ENCODE peak calls at places on chromosomes 16 and 17, in ten cellular contexts. One of them, this sample, is unnamed.
A peak's percentile ranks its signal among the peaks of the same experiment; 100 is the strongest.

GRCh38 chr17:16214190-16215001 is 938 bp downstream of the NCOR1 start:
- DNase-seq in activated gamma-delta T cell treated with Interleukin-2 at 50 U/mL for 16 hours: no peak
- DNase-seq in hypothalamus: no peak
- DNase-seq in left colon: no peak
- DNase-seq in effector CD4-positive, alpha-beta T cell: peak; percentile 4
- DNase-seq in naive thymus-derived CD8-positive, alpha-beta T cell: no peak
- DNase-seq in GOT3: no peak
- DNase-seq in A172: peak; percentile 32
- DNase-seq in pons: peak; percentile 49
- DNase-seq in mammary epithelial cell: peak; percentile 41
- DNase-seq in this sample: no peak

GRCh38 chr17:73747221-73748002 is 103.2 kb upstream of the SDK2 start:
- DNase-seq in effector CD4-positive, alpha-beta T cell: no peak
- DNase-seq in GOT3: no peak
- DNase-seq in A172: no peak
- DNase-seq in left colon: no peak
- DNase-seq in activated gamma-delta T cell treated with Interleukin-2 at 50 U/mL for 16 hours: no peak
- DNase-seq in mammary epithelial cell: no peak
- DNase-seq in naive thymus-derived CD8-positive, alpha-beta T cell: no peak
- DNase-seq in hypothalamus: no peak
- DNase-seq in pons: no peak
- DNase-seq in this sample: no peak

GRCh38 chr16:66520406-66521194 is 29.3 kb downstream of the TK2 start:
- DNase-seq in GOT3: no peak
- DNase-seq in left colon: peak; percentile 42
- DNase-seq in pons: peak; percentile 70
- DNase-seq in activated gamma-delta T cell treated with Interleukin-2 at 50 U/mL for 16 hours: no peak
- DNase-seq in A172: no peak
- DNase-seq in naive thymus-derived CD8-positive, alpha-beta T cell: no peak
- DNase-seq in mammary epithelial cell: no peak
- DNase-seq in effector CD4-positive, alpha-beta T cell: no peak
- DNase-seq in hypothalamus: no peak
- DNase-seq in this sample: no peak

GRCh38 chr16:17499223-17499902 is 28.6 kb upstream of the XYLT1 start:
- DNase-seq in naive thymus-derived CD8-positive, alpha-beta T cell: no peak
- DNase-seq in pons: no peak
- DNase-seq in effector CD4-positive, alpha-beta T cell: no peak
- DNase-seq in GOT3: no peak
- DNase-seq in hypothalamus: no peak
- DNase-seq in A172: no peak
- DNase-seq in left colon: no peak
- DNase-seq in activated gamma-delta T cell treated with Interleukin-2 at 50 U/mL for 16 hours: no peak
- DNase-seq in mammary epithelial cell: no peak
- DNase-seq in this sample: no peak

GRCh38 chr16:13013043-13013442 is 111.6 kb downstream of the SHISA9 start:
- DNase-seq in pons: no peak
- DNase-seq in A172: no peak
- DNase-seq in activated gamma-delta T cell treated with Interleukin-2 at 50 U/mL for 16 hours: no peak
- DNase-seq in GOT3: no peak
- DNase-seq in effector CD4-positive, alpha-beta T cell: no peak
- DNase-seq in mammary epithelial cell: no peak
- DNase-seq in naive thymus-derived CD8-positive, alpha-beta T cell: no peak
- DNase-seq in left colon: no peak
- DNase-seq in hypothalamus: no peak
- DNase-seq in this sample: no peak

GRCh38 chr16:7691533-7691932 is 358.9 kb downstream of the RBFOX1 start:
- DNase-seq in hypothalamus: no peak
- DNase-seq in naive thymus-derived CD8-positive, alpha-beta T cell: no peak
- DNase-seq in GOT3: no peak
- DNase-seq in pons: no peak
- DNase-seq in effector CD4-positive, alpha-beta T cell: no peak
- DNase-seq in A172: no peak
- DNase-seq in left colon: no peak
- DNase-seq in activated gamma-delta T cell treated with Interleukin-2 at 50 U/mL for 16 hours: no peak
- DNase-seq in mammary epithelial cell: no peak
- DNase-seq in this sample: no peak

GRCh38 chr16:4407543-4408322 is 8.7 kb downstream of the CORO7 start:
- DNase-seq in A172: peak; percentile 82
- DNase-seq in pons: no peak
- DNase-seq in GOT3: no peak
- DNase-seq in activated gamma-delta T cell treated with Interleukin-2 at 50 U/mL for 16 hours: no peak
- DNase-seq in left colon: no peak
- DNase-seq in effector CD4-positive, alpha-beta T cell: no peak
- DNase-seq in naive thymus-derived CD8-positive, alpha-beta T cell: no peak
- DNase-seq in hypothalamus: no peak
- DNase-seq in mammary epithelial cell: no peak
- DNase-seq in this sample: peak; percentile 16

GRCh38 chr16:354971-355441 is 2.5 kb upstream of the AXIN1 start:
- DNase-seq in A172: no peak
- DNase-seq in mammary epithelial cell: no peak
- DNase-seq in effector CD4-positive, alpha-beta T cell: no peak
- DNase-seq in GOT3: no peak
- DNase-seq in left colon: no peak
- DNase-seq in hypothalamus: no peak
- DNase-seq in pons: no peak
- DNase-seq in activated gamma-delta T cell treated with Interleukin-2 at 50 U/mL for 16 hours: peak; percentile 59
- DNase-seq in naive thymus-derived CD8-positive, alpha-beta T cell: peak; percentile 52
- DNase-seq in this sample: peak; percentile 54

GRCh38 chr17:2883544-2884203 is 87.4 kb downstream of the RAP1GAP2 start:
- DNase-seq in naive thymus-derived CD8-positive, alpha-beta T cell: no peak
- DNase-seq in pons: no peak
- DNase-seq in effector CD4-positive, alpha-beta T cell: no peak
- DNase-seq in A172: peak; percentile 82
- DNase-seq in mammary epithelial cell: peak; percentile 31
- DNase-seq in hypothalamus: no peak
- DNase-seq in activated gamma-delta T cell treated with Interleukin-2 at 50 U/mL for 16 hours: no peak
- DNase-seq in left colon: no peak
- DNase-seq in GOT3: no peak
- DNase-seq in this sample: no peak

GRCh38 chr16:2151188-2152091 is 3.0 kb downstream of the RAB26 start:
- DNase-seq in effector CD4-positive, alpha-beta T cell: no peak
- DNase-seq in left colon: peak; percentile 29
- DNase-seq in naive thymus-derived CD8-positive, alpha-beta T cell: no peak
- DNase-seq in mammary epithelial cell: no peak
- DNase-seq in pons: no peak
- DNase-seq in hypothalamus: no peak
- DNase-seq in activated gamma-delta T cell treated with Interleukin-2 at 50 U/mL for 16 hours: no peak
- DNase-seq in GOT3: no peak
- DNase-seq in A172: no peak
- DNase-seq in this sample: no peak

GRCh38 chr17:12673788-12674187 is 8.1 kb downstream of the MYOCD start:
- DNase-seq in hypothalamus: no peak
- DNase-seq in naive thymus-derived CD8-positive, alpha-beta T cell: no peak
- DNase-seq in activated gamma-delta T cell treated with Interleukin-2 at 50 U/mL for 16 hours: no peak
- DNase-seq in A172: no peak
- DNase-seq in pons: no peak
- DNase-seq in GOT3: no peak
- DNase-seq in mammary epithelial cell: no peak
- DNase-seq in left colon: no peak
- DNase-seq in effector CD4-positive, alpha-beta T cell: no peak
- DNase-seq in this sample: no peak

GRCh38 chr16:8720080-8720966 is 45.9 kb downstream of the ABAT start:
- DNase-seq in pons: peak; percentile 47
- DNase-seq in activated gamma-delta T cell treated with Interleukin-2 at 50 U/mL for 16 hours: no peak
- DNase-seq in hypothalamus: peak; percentile 14
- DNase-seq in naive thymus-derived CD8-positive, alpha-beta T cell: no peak
- DNase-seq in GOT3: no peak
- DNase-seq in effector CD4-positive, alpha-beta T cell: no peak
- DNase-seq in A172: no peak
- DNase-seq in mammary epithelial cell: no peak
- DNase-seq in left colon: no peak
- DNase-seq in this sample: no peak

GRCh38 chr17:81509687-81510523 is 2.7 kb downstream of the ACTG1 start:
- DNase-seq in mammary epithelial cell: no peak
- DNase-seq in naive thymus-derived CD8-positive, alpha-beta T cell: peak; percentile 48
- DNase-seq in A172: no peak
- DNase-seq in hypothalamus: no peak
- DNase-seq in pons: peak; percentile 37
- DNase-seq in effector CD4-positive, alpha-beta T cell: no peak
- DNase-seq in left colon: no peak
- DNase-seq in activated gamma-delta T cell treated with Interleukin-2 at 50 U/mL for 16 hours: no peak
- DNase-seq in GOT3: no peak
- DNase-seq in this sample: peak; percentile 45

GRCh38 chr16:84471966-84472365 is 32.5 kb downstream of the MEAK7 start:
- DNase-seq in left colon: no peak
- DNase-seq in A172: no peak
- DNase-seq in hypothalamus: no peak
- DNase-seq in naive thymus-derived CD8-positive, alpha-beta T cell: no peak
- DNase-seq in GOT3: no peak
- DNase-seq in effector CD4-positive, alpha-beta T cell: no peak
- DNase-seq in activated gamma-delta T cell treated with Interleukin-2 at 50 U/mL for 16 hours: no peak
- DNase-seq in pons: no peak
- DNase-seq in mammary epithelial cell: no peak
- DNase-seq in this sample: no peak

GRCh38 chr16:66225696-66226095 is 140.8 kb upstream of the CDH5 start:
- DNase-seq in naive thymus-derived CD8-positive, alpha-beta T cell: no peak
- DNase-seq in A172: no peak
- DNase-seq in mammary epithelial cell: no peak
- DNase-seq in effector CD4-positive, alpha-beta T cell: no peak
- DNase-seq in hypothalamus: no peak
- DNase-seq in left colon: no peak
- DNase-seq in GOT3: no peak
- DNase-seq in activated gamma-delta T cell treated with Interleukin-2 at 50 U/mL for 16 hours: no peak
- DNase-seq in pons: no peak
- DNase-seq in this sample: no peak

GRCh38 chr17:66945451-66945850 is 19.1 kb upstream of the CACNG4 start:
- DNase-seq in GOT3: no peak
- DNase-seq in mammary epithelial cell: no peak
- DNase-seq in activated gamma-delta T cell treated with Interleukin-2 at 50 U/mL for 16 hours: no peak
- DNase-seq in pons: no peak
- DNase-seq in hypothalamus: no peak
- DNase-seq in effector CD4-positive, alpha-beta T cell: no peak
- DNase-seq in naive thymus-derived CD8-positive, alpha-beta T cell: no peak
- DNase-seq in A172: peak; percentile 92
- DNase-seq in left colon: no peak
- DNase-seq in this sample: no peak

GRCh38 chr17:45200701-45201100 is 21.0 kb upstream of the FMNL1 start:
- DNase-seq in pons: no peak
- DNase-seq in A172: no peak
- DNase-seq in left colon: no peak
- DNase-seq in activated gamma-delta T cell treated with Interleukin-2 at 50 U/mL for 16 hours: no peak
- DNase-seq in hypothalamus: no peak
- DNase-seq in naive thymus-derived CD8-positive, alpha-beta T cell: no peak
- DNase-seq in GOT3: no peak
- DNase-seq in mammary epithelial cell: no peak
- DNase-seq in effector CD4-positive, alpha-beta T cell: no peak
- DNase-seq in this sample: no peak

GRCh38 chr17:45784583-45785372 is 658 bp downstream of the CRHR1 start:
- DNase-seq in GOT3: no peak
- DNase-seq in pons: no peak
- DNase-seq in activated gamma-delta T cell treated with Interleukin-2 at 50 U/mL for 16 hours: peak; percentile 18
- DNase-seq in effector CD4-positive, alpha-beta T cell: peak; percentile 7
- DNase-seq in hypothalamus: no peak
- DNase-seq in left colon: peak; percentile 40
- DNase-seq in naive thymus-derived CD8-positive, alpha-beta T cell: peak; percentile 28
- DNase-seq in A172: no peak
- DNase-seq in mammary epithelial cell: peak; percentile 14
- DNase-seq in this sample: no peak

GRCh38 chr16:85377388-85378144 is 235.6 kb upstream of the GSE1 start:
- DNase-seq in hypothalamus: no peak
- DNase-seq in A172: no peak
- DNase-seq in left colon: no peak
- DNase-seq in mammary epithelial cell: no peak
- DNase-seq in pons: no peak
- DNase-seq in effector CD4-positive, alpha-beta T cell: no peak
- DNase-seq in naive thymus-derived CD8-positive, alpha-beta T cell: no peak
- DNase-seq in activated gamma-delta T cell treated with Interleukin-2 at 50 U/mL for 16 hours: no peak
- DNase-seq in GOT3: no peak
- DNase-seq in this sample: no peak

GRCh38 chr17:82598256-82599011 is 49.8 kb downstream of the WDR45B start:
- DNase-seq in effector CD4-positive, alpha-beta T cell: no peak
- DNase-seq in hypothalamus: no peak
- DNase-seq in activated gamma-delta T cell treated with Interleukin-2 at 50 U/mL for 16 hours: no peak
- DNase-seq in mammary epithelial cell: no peak
- DNase-seq in GOT3: no peak
- DNase-seq in A172: peak; percentile 69
- DNase-seq in naive thymus-derived CD8-positive, alpha-beta T cell: no peak
- DNase-seq in left colon: no peak
- DNase-seq in pons: no peak
- DNase-seq in this sample: no peak

GRCh38 chr17:20127660-20128413 is 118.7 kb downstream of the SPECC1 start:
- DNase-seq in activated gamma-delta T cell treated with Interleukin-2 at 50 U/mL for 16 hours: no peak
- DNase-seq in A172: no peak
- DNase-seq in mammary epithelial cell: peak; percentile 9
- DNase-seq in naive thymus-derived CD8-positive, alpha-beta T cell: no peak
- DNase-seq in GOT3: no peak
- DNase-seq in pons: peak; percentile 60
- DNase-seq in effector CD4-positive, alpha-beta T cell: no peak
- DNase-seq in hypothalamus: no peak
- DNase-seq in left colon: no peak
- DNase-seq in this sample: no peak

GRCh38 chr16:20676268-20676828 is 21.1 kb downstream of the ACSM1 start:
- DNase-seq in activated gamma-delta T cell treated with Interleukin-2 at 50 U/mL for 16 hours: no peak
- DNase-seq in hypothalamus: no peak
- DNase-seq in effector CD4-positive, alpha-beta T cell: no peak
- DNase-seq in left colon: peak; percentile 44
- DNase-seq in naive thymus-derived CD8-positive, alpha-beta T cell: no peak
- DNase-seq in pons: no peak
- DNase-seq in A172: no peak
- DNase-seq in mammary epithelial cell: peak; percentile 19
- DNase-seq in GOT3: no peak
- DNase-seq in this sample: no peak

GRCh38 chr17:43665387-43666101 is 3.8 kb upstream of the MEOX1 start:
- DNase-seq in pons: no peak
- DNase-seq in naive thymus-derived CD8-positive, alpha-beta T cell: no peak
- DNase-seq in hypothalamus: no peak
- DNase-seq in A172: no peak
- DNase-seq in GOT3: no peak
- DNase-seq in effector CD4-positive, alpha-beta T cell: no peak
- DNase-seq in activated gamma-delta T cell treated with Interleukin-2 at 50 U/mL for 16 hours: no peak
- DNase-seq in mammary epithelial cell: no peak
- DNase-seq in left colon: no peak
- DNase-seq in this sample: no peak

GRCh38 chr17:77284023-77284617 is 143.4 kb downstream of the SEC14L1 start:
- DNase-seq in GOT3: no peak
- DNase-seq in left colon: no peak
- DNase-seq in A172: no peak
- DNase-seq in activated gamma-delta T cell treated with Interleukin-2 at 50 U/mL for 16 hours: no peak
- DNase-seq in naive thymus-derived CD8-positive, alpha-beta T cell: no peak
- DNase-seq in mammary epithelial cell: no peak
- DNase-seq in pons: no peak
- DNase-seq in hypothalamus: no peak
- DNase-seq in effector CD4-positive, alpha-beta T cell: no peak
- DNase-seq in this sample: no peak

GRCh38 chr16:86051376-86052114 is 152.6 kb downstream of the IRF8 start:
- DNase-seq in left colon: no peak
- DNase-seq in naive thymus-derived CD8-positive, alpha-beta T cell: no peak
- DNase-seq in activated gamma-delta T cell treated with Interleukin-2 at 50 U/mL for 16 hours: no peak
- DNase-seq in A172: no peak
- DNase-seq in hypothalamus: no peak
- DNase-seq in GOT3: no peak
- DNase-seq in effector CD4-positive, alpha-beta T cell: no peak
- DNase-seq in mammary epithelial cell: no peak
- DNase-seq in pons: no peak
- DNase-seq in this sample: no peak

GRCh38 chr17:45364531-45365390 is 47.9 kb upstream of the MAP3K14 start:
- DNase-seq in A172: no peak
- DNase-seq in pons: no peak
- DNase-seq in left colon: no peak
- DNase-seq in naive thymus-derived CD8-positive, alpha-beta T cell: no peak
- DNase-seq in GOT3: no peak
- DNase-seq in activated gamma-delta T cell treated with Interleukin-2 at 50 U/mL for 16 hours: no peak
- DNase-seq in effector CD4-positive, alpha-beta T cell: no peak
- DNase-seq in hypothalamus: no peak
- DNase-seq in mammary epithelial cell: no peak
- DNase-seq in this sample: no peak

GRCh38 chr17:65588194-65588808 is 26.9 kb upstream of the AXIN2 start:
- DNase-seq in pons: no peak
- DNase-seq in naive thymus-derived CD8-positive, alpha-beta T cell: no peak
- DNase-seq in GOT3: no peak
- DNase-seq in hypothalamus: no peak
- DNase-seq in mammary epithelial cell: no peak
- DNase-seq in effector CD4-positive, alpha-beta T cell: no peak
- DNase-seq in activated gamma-delta T cell treated with Interleukin-2 at 50 U/mL for 16 hours: no peak
- DNase-seq in left colon: peak; percentile 81
- DNase-seq in A172: peak; percentile 71
- DNase-seq in this sample: no peak

GRCh38 chr17:37732313-37732712 is 12.5 kb downstream of the HNF1B start:
- DNase-seq in naive thymus-derived CD8-positive, alpha-beta T cell: no peak
- DNase-seq in hypothalamus: no peak
- DNase-seq in activated gamma-delta T cell treated with Interleukin-2 at 50 U/mL for 16 hours: no peak
- DNase-seq in A172: no peak
- DNase-seq in effector CD4-positive, alpha-beta T cell: no peak
- DNase-seq in GOT3: no peak
- DNase-seq in pons: no peak
- DNase-seq in mammary epithelial cell: no peak
- DNase-seq in left colon: no peak
- DNase-seq in this sample: no peak

This sample was measured in CD4-positive, alpha-beta memory T cell.